ENCODE peak calls at places on chromosome 10, in four cellular contexts. M is transverse colon, B is breast epithelium, C is upper lobe of right lung. Q is an unnamed sample.

GRCh38 chr10:6279540-6280267 is 77.0 kb downstream of the PFKFB3 start:
- DNase-seq in C (no peak), M (no peak), B (no peak), Q (no peak)

GRCh38 chr10:131207176-131207575 is 104.3 kb downstream of the TCERG1L start:
- DNase-seq in B (peak; percentile 41), M (no peak), C (peak; percentile 43), Q (no peak)

GRCh38 chr10:1638889-1639418 is 98.4 kb downstream of the ADARB2 start:
- DNase-seq in B (no peak), C (no peak), M (no peak), Q (no peak)

GRCh38 chr10:5760462-5760861 is 52.8 kb downstream of the GDI2 start:
- DNase-seq in B (no peak), M (no peak), C (no peak), Q (no peak)

GRCh38 chr10:127041561-127041960 is 136.3 kb downstream of the DOCK1 start:
- DNase-seq in C (no peak), M (no peak), B (no peak), Q (no peak)

GRCh38 chr10:42988517-42989395 is 88.1 kb upstream of the RET start:
- DNase-seq in B (peak; percentile 35), C (peak; percentile 86), M (no peak), Q (no peak)

GRCh38 chr10:15744217-15744865 is 24.6 kb upstream of the ITGA8 start:
- DNase-seq in B (no peak), C (no peak), M (peak; percentile 48), Q (no peak)

GRCh38 chr10:107546239-107546638 is 381.7 kb upstream of the SORCS1 start:
- DNase-seq in C (no peak), B (no peak), M (no peak), Q (no peak)

GRCh38 chr10:97334370-97335175 is at the start of gene FRAT2:
- DNase-seq in C (peak; percentile 97), B (peak; percentile 91), M (peak; percentile 94), Q (peak; percentile 70)

GRCh38 chr10:48465860-48466521 is 138.9 kb downstream of the ARHGAP22 start:
- DNase-seq in C (peak; percentile 45), M (no peak), B (peak; percentile 48), Q (no peak)

GRCh38 chr10:78959901-78960300 is 108.9 kb upstream of the ZMIZ1 start:
- DNase-seq in C (no peak), M (no peak), B (no peak), Q (no peak)

GRCh38 chr10:62433181-62433692 is 59.1 kb downstream of the ZNF365 start:
- DNase-seq in M (no peak), C (no peak), B (no peak), Q (peak; percentile 33)

GRCh38 chr10:97034958-97035769 is 150.6 kb downstream of the SLIT1 start:
- DNase-seq in M (no peak), C (no peak), B (no peak), Q (no peak)

GRCh38 chr10:126384269-126384873 is 3.9 kb downstream of the ADAM12 start:
- DNase-seq in B (no peak), C (no peak), M (no peak), Q (no peak)

GRCh38 chr10:52308251-52309031 is 5.6 kb upstream of the DKK1 start:
- DNase-seq in C (peak; percentile 71), B (no peak), M (peak; percentile 40), Q (no peak)

GRCh38 chr10:65346466-65346865 is 1579.4 kb upstream of the LRRTM3 start:
- DNase-seq in B (no peak), C (no peak), M (no peak), Q (no peak)
- TF ChIP-seq CTCF in B (no peak), C (no peak), M (no peak), Q (no peak)

GRCh38 chr10:93126484-93127052 is 52.9 kb downstream of the CYP26A1 start:
- DNase-seq in C (no peak), B (no peak), M (no peak), Q (no peak)
- TF ChIP-seq CTCF in C (peak; percentile 20), B (no peak), M (peak; percentile 38), Q (no peak)

GRCh38 chr10:111856631-111857030 is 326.9 kb downstream of the GPAM start:
- DNase-seq in B (no peak), M (no peak), C (no peak), Q (no peak)
- TF ChIP-seq CTCF in B (peak; percentile 29), M (no peak), C (peak; percentile 16), Q (no peak)

DNA sequence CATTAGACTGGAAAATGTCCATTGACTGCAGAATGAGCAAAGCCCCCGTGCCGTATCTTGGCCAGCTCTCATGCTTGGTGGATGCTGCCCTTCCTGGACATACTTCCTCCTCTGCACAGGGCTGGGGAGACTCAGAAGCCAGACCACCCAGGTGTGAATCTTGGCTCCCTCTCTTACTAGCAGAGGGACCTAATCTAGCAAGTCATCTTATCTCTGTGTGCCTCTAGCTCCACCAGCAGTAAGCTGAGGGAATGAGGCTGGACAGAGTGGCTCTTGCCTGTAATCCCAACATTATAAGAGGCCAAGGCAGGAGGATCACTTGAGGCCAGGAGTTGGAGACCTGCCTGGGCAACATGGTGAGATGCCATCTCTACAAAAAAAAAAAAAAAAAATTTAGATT is 173.8 kb upstream of the GHITM start:
- DNase-seq in C (no peak), M (no peak), B (no peak), Q (no peak)
- TF ChIP-seq CTCF in C (no peak), M (no peak), B (no peak), Q (no peak)

DNA sequence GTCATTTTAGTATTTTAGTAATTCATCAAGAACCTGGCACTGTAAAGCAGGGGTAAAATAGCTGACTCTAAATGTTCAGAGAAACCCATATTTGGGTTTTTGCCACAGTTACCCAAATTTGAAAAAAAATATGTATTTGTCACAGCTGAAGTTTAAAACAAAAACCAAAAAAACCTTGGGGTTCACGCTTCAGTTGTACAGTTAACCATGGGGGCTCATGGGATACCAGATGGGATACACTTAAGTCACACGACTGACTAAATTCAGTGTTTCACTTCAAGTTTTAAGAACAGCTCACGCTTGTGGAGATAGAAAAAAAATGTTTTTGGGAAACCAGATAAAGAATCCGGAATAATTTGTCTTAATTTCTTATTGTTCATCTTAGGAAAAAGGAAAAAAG is 2.1 kb downstream of the ARL3 start:
- DNase-seq in M (no peak), C (no peak), B (no peak), Q (no peak)
- TF ChIP-seq CTCF in M (no peak), C (no peak), B (no peak), Q (no peak)

GRCh38 chr10:103593022-103593570 is 99.6 kb downstream of the NEURL1 start:
- DNase-seq in B (no peak), C (no peak), M (no peak), Q (no peak)
- TF ChIP-seq CTCF in B (no peak), C (no peak), M (peak; percentile 3), Q (no peak)

GRCh38 chr10:75096749-75097148 is 14.7 kb upstream of the SAMD8 start:
- DNase-seq in B (no peak), C (no peak), M (no peak), Q (no peak)

GRCh38 chr10:75095631-75096030 is 15.8 kb upstream of the SAMD8 start:
- DNase-seq in B (no peak), M (no peak), C (no peak), Q (no peak)

GRCh38 chr10:75098902-75099673 is 12.4 kb upstream of the SAMD8 start:
- DNase-seq in M (no peak), C (no peak), B (no peak), Q (no peak)

GRCh38 chr10:75099952-75100763 is 11.3 kb upstream of the SAMD8 start:
- DNase-seq in B (peak; percentile 85), C (peak; percentile 90), M (peak; percentile 84), Q (peak; percentile 79)

DNA sequence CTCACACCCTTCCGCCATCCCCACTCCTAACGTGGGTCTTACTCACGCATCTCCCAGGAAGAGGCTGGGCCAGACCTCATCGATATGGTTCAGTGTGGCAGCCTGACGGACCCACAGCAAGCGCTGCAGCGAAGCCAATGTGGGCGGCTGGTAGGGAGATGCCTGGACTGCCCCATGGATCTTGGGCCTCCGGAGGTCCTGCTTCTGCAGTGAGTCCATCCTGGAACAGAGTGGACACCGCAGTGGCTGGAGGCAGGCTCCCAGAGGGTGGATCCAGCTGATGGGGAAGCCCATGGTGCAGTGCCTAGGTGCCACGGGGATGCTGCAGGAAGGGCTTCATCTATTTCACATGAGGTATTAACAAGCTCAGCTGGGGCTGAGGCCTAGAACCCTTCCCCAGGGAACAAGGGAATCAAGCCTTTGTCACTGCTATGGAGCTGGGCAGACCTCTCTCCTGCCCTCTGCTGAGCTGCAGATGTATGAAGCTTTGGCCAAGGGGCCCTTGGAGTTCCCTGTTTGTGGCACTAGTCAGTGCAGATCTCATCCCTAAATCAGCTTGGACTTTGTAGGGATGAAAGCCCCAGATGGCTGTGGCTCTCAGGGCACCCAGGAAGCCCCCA is 13.7 kb upstream of the SAMD8 start:
- DNase-seq in C (no peak), B (no peak), M (no peak), Q (no peak)
- TF ChIP-seq CTCF in C (no peak), B (no peak), M (no peak), Q (no peak)

GRCh38 chr10:118045842-118046490 is 775 bp downstream of the RAB11FIP2 start:
- DNase-seq in C (no peak), M (peak; percentile 33), B (peak; percentile 51), Q (peak; percentile 34)
- TF ChIP-seq CTCF in C (peak; percentile 30), M (no peak), B (no peak), Q (no peak)

DNA sequence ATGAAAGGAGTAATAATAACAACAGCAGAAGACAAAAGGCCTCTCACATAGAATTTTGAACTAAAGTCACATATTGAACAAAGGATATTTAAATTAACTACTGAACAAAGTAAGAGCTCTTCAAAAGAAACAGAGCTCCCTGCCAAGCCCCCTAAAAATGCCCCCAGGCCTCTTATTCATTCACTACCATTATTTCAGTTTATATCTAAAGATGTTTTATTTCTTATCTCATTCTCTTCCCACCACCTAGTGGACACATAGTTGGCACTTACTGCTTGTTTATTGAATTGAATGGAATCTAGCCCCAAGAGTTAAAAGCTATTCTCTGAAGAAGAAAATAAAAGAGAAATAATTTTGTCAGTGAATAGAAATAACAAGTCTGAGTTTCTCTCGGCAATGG is 37.4 kb downstream of the VCL start:
- DNase-seq in C (no peak), B (no peak), M (no peak), Q (no peak)
- TF ChIP-seq CTCF in C (peak; percentile 12), B (no peak), M (no peak), Q (no peak)

GRCh38 chr10:87659571-87660483 is at the start of gene PAPSS2:
- DNase-seq in M (peak; percentile 74), C (peak; percentile 89), B (peak; percentile 59), Q (no peak)
- TF ChIP-seq CTCF in M (no peak), C (no peak), B (no peak), Q (no peak)